ENCODE peak calls at places on chromosomes 13 and 19, in six cellular contexts. T is midbrain, J is nucleus accumbens, V is HTR-8/SVneo, W is HS-5, M is HT1080. P is an unnamed sample.
A peak's percentile ranks its signal among the peaks of the same experiment; 100 is the strongest.

GRCh38 chr19:2986951-2987491 is 9.7 kb downstream of the TLE6 start:
- DNase-seq in T (no peak), J (no peak), V (no peak), W (no peak), M (no peak), P (no peak)

GRCh38 chr19:18417250-18418033 is 1.8 kb upstream of the SSBP4 start:
- DNase-seq in T (peak; percentile 17), J (peak; percentile 59), V (peak; percentile 85), W (peak; percentile 28), M (peak; percentile 72), P (peak; percentile 59)

GRCh38 chr13:46756977-46757376 is 40.0 kb downstream of the ESD start:
- DNase-seq in T (no peak), J (no peak), V (no peak), W (no peak), M (no peak), P (peak; percentile 67)

GRCh38 chr13:104382941-104383340 is 1316.7 kb upstream of the SLC10A2 start:
- DNase-seq in T (no peak), J (no peak), V (no peak), W (no peak), M (no peak), P (peak; percentile 27)

GRCh38 chr19:56118666-56119584 is 2.2 kb downstream of the ZNF787 start:
- DNase-seq in T (no peak), J (no peak), V (no peak), W (no peak), M (no peak), P (no peak)

GRCh38 chr19:38538793-38539528 is 78.8 kb downstream of the MAP4K1 start:
- DNase-seq in T (no peak), J (no peak), V (no peak), W (no peak), M (no peak), P (no peak)

GRCh38 chr19:39156230-39156890 is 30.8 kb downstream of the PAK4 start:
- DNase-seq in T (no peak), J (no peak), V (no peak), W (no peak), M (peak; percentile 30), P (peak; percentile 8)

GRCh38 chr19:4354282-4354681 is 10.9 kb downstream of the MPND start:
- DNase-seq in T (no peak), J (no peak), V (no peak), W (no peak), M (no peak), P (no peak)

GRCh38 chr19:3471954-3472655 is 8.2 kb downstream of the SMIM24 start:
- DNase-seq in T (peak; percentile 20), J (peak; percentile 48), V (no peak), W (no peak), M (no peak), P (no peak)

GRCh38 chr13:60572003-60572792 is 175.2 kb downstream of the TDRD3 start:
- DNase-seq in T (no peak), J (no peak), V (no peak), W (peak; percentile 33), M (peak; percentile 88), P (peak; percentile 43)

GRCh38 chr19:17553256-17553655 is 2.2 kb upstream of the COLGALT1 start:
- DNase-seq in T (no peak), J (peak; percentile 27), V (peak; percentile 79), W (peak; percentile 62), M (peak; percentile 88), P (peak; percentile 92)

GRCh38 chr13:114311908-114312307 is 2.4 kb upstream of the CHAMP1 start:
- DNase-seq in T (no peak), J (no peak), V (no peak), W (no peak), M (no peak), P (peak; percentile 56)

GRCh38 chr19:44776402-44777096 is 1.1 kb upstream of the CBLC start:
- DNase-seq in T (no peak), J (no peak), V (no peak), W (no peak), M (no peak), P (no peak)

GRCh38 chr19:42176649-42176989 is 40.9 kb downstream of the DEDD2 start:
- DNase-seq in T (no peak), J (no peak), V (no peak), W (no peak), M (no peak), P (no peak)

P was measured in skeletal muscle cell.